ENCODE peak calls at places on chromosomes 7 and 10, in nine cellular contexts. V is tibial nerve, E is astrocyte of the spinal cord, P is RWPE1, Y is A549, R is HCT116, S is cardiac fibroblast, A is ovary, X is GM06990. B is an unnamed sample.

GRCh38 chr7:7570584-7570983 is 3.9 kb downstream of the MIOS start:
- DNase-seq in S (no peak), X (no peak), V (no peak), Y (no peak), A (no peak), P (no peak), E (no peak), R (no peak), B (no peak)

GRCh38 chr7:147081117-147081516 is 964.5 kb downstream of the CNTNAP2 start:
- DNase-seq in S (no peak), V (no peak), R (no peak), E (no peak), A (no peak), P (no peak), X (no peak), Y (no peak), B (no peak)

GRCh38 chr10:22308390-22308789 is 7.8 kb upstream of the COMMD3 start:
- DNase-seq in Y (peak), A (no peak), R (no peak), P (peak), X (peak), S (peak), E (no peak), V (no peak), B (no peak)

GRCh38 chr7:27836525-27836924 is 96.6 kb downstream of the TAX1BP1 start:
- DNase-seq in S (no peak), P (no peak), A (no peak), R (no peak), E (no peak), Y (no peak), X (no peak), V (no peak), B (no peak)

GRCh38 chr7:151520419-151521229 is 929 bp upstream of the RHEB start:
- DNase-seq in A (peak), E (peak), P (no peak), Y (no peak), S (no peak), V (peak), R (no peak), X (peak), B (peak)

GRCh38 chr10:120945182-120945581 is 94.0 kb downstream of the WDR11 start:
- DNase-seq in A (no peak), V (no peak), Y (no peak), S (no peak), E (no peak), X (no peak), R (no peak), P (no peak), B (no peak)

GRCh38 chr10:72277340-72277995 is 3.7 kb downstream of the DDIT4 start:
- DNase-seq in A (no peak), R (no peak), P (no peak), X (no peak), V (no peak), E (no peak), Y (no peak), S (no peak), B (peak)

GRCh38 chr10:118332948-118333710 is 9.0 kb downstream of the FAM204A start:
- DNase-seq in A (no peak), S (peak), P (peak), R (no peak), E (no peak), V (no peak), Y (no peak), X (no peak), B (no peak)

GRCh38 chr10:7408494-7409044 is 2.3 kb downstream of the SFMBT2 start:
- DNase-seq in R (no peak), S (no peak), Y (peak), A (peak), X (no peak), P (peak), E (peak), V (peak), B (peak)

GRCh38 chr7:92830047-92830446 is 6.3 kb downstream of the CDK6 start:
- DNase-seq in P (no peak), E (no peak), X (no peak), S (no peak), V (no peak), Y (no peak), R (no peak), A (no peak), B (no peak)

GRCh38 chr10:59817806-59818205 is 64.6 kb upstream of the MRLN start:
- DNase-seq in X (no peak), R (no peak), E (peak), Y (no peak), A (no peak), V (peak), S (peak), P (no peak), B (peak)

GRCh38 chr10:75165684-75166622 is 44.6 kb upstream of the VDAC2 start:
- DNase-seq in A (no peak), S (peak), X (peak), V (no peak), Y (no peak), E (peak), P (no peak), R (no peak), B (no peak)

GRCh38 chr7:50278120-50278519 is 26.4 kb upstream of the IKZF1 start:
- DNase-seq in S (no peak), X (no peak), A (no peak), E (no peak), R (no peak), P (no peak), Y (no peak), V (no peak), B (no peak)

GRCh38 chr7:90298145-90299038 is 22.7 kb downstream of the FAM237B start:
- DNase-seq in E (peak), R (peak), P (peak), V (no peak), X (no peak), A (no peak), S (peak), Y (peak), B (no peak)

GRCh38 chr10:88060762-88061161 is 197.3 kb downstream of the PTEN start:
- DNase-seq in V (no peak), A (no peak), S (no peak), P (no peak), R (no peak), Y (no peak), E (no peak), X (no peak), B (no peak)

GRCh38 chr10:77635402-77636227 is 2.0 kb downstream of the KCNMA1 start:
- DNase-seq in A (no peak), X (no peak), R (no peak), V (no peak), Y (no peak), P (no peak), E (no peak), S (no peak), B (no peak)

GRCh38 chr7:156735861-156736260 is 95.3 kb downstream of the RNF32 start:
- DNase-seq in P (no peak), R (no peak), Y (no peak), X (no peak), E (no peak), A (no peak), V (no peak), S (peak), B (no peak)

GRCh38 chr10:131746785-131747184 is 154.0 kb upstream of the PPP2R2D start:
- DNase-seq in R (peak), S (no peak), Y (no peak), A (no peak), E (no peak), P (no peak), X (no peak), V (no peak), B (no peak)

GRCh38 chr10:18254086-18254485 is 113.9 kb downstream of the CACNB2 start:
- DNase-seq in A (no peak), X (no peak), Y (no peak), R (no peak), P (no peak), S (no peak), V (no peak), E (no peak), B (no peak)

GRCh38 chr7:82672078-82672477 is 228.5 kb upstream of the CACNA2D1 start:
- DNase-seq in V (no peak), S (no peak), Y (no peak), R (no peak), X (no peak), E (no peak), A (no peak), P (no peak), B (no peak)

GRCh38 chr10:43057231-43057711 is 19.6 kb upstream of the RET start:
- DNase-seq in R (no peak), Y (no peak), P (no peak), V (no peak), S (no peak), A (no peak), E (no peak), X (no peak), B (peak)

GRCh38 chr10:78401882-78402367 is 368.3 kb downstream of the RPS24 start:
- DNase-seq in R (no peak), A (peak), X (no peak), Y (no peak), E (no peak), S (no peak), P (no peak), V (no peak), B (no peak)

GRCh38 chr10:126857178-126857806 is 47.9 kb upstream of the DOCK1 start:
- DNase-seq in X (no peak), E (no peak), V (no peak), A (no peak), R (no peak), P (no peak), Y (no peak), S (no peak), B (no peak)

GRCh38 chr10:12635127-12635541 is 285.8 kb downstream of the CAMK1D start:
- DNase-seq in X (no peak), P (no peak), R (no peak), Y (peak), V (no peak), S (no peak), A (no peak), E (peak), B (no peak)

GRCh38 chr10:501596-501995 is 187.9 kb downstream of the DIP2C start:
- DNase-seq in R (no peak), X (no peak), Y (no peak), S (peak), V (no peak), P (peak), A (no peak), E (no peak), B (no peak)

GRCh38 chr7:136687693-136688322 is 180.6 kb upstream of the CHRM2 start:
- DNase-seq in E (peak), Y (peak), P (no peak), S (peak), V (peak), X (no peak), R (no peak), A (no peak), B (no peak)

GRCh38 chr10:91743460-91743859 is 54.8 kb upstream of the TNKS2 start:
- DNase-seq in V (no peak), R (no peak), A (no peak), X (no peak), S (no peak), Y (no peak), E (no peak), P (no peak), B (no peak)

GRCh38 chr7:135459076-135459475 is 50.8 kb downstream of the CNOT4 start:
- DNase-seq in V (no peak), S (no peak), Y (no peak), X (no peak), A (no peak), E (no peak), P (no peak), R (no peak), B (no peak)

GRCh38 chr7:74429153-74429747 is 24.5 kb upstream of the GTF2IRD1 start:
- DNase-seq in E (peak), X (no peak), P (no peak), S (peak), R (no peak), V (no peak), A (no peak), Y (no peak), B (no peak)

GRCh38 chr7:107966701-107967100 is 36.3 kb downstream of the LAMB1 start:
- DNase-seq in A (no peak), V (no peak), Y (no peak), R (no peak), P (no peak), S (peak), E (peak), X (no peak), B (peak)

GRCh38 chr7:151302531-151302930 is 39.1 kb upstream of the NUB1 start:
- DNase-seq in P (no peak), E (no peak), Y (no peak), S (no peak), X (no peak), V (no peak), R (no peak), A (no peak), B (no peak)

GRCh38 chr7:41711283-41712064 is 8.6 kb upstream of the INHBA start:
- DNase-seq in E (no peak), V (no peak), P (no peak), X (no peak), Y (no peak), A (no peak), R (no peak), S (no peak), B (no peak)

GRCh38 chr7:27709137-27710075 is 30.6 kb upstream of the TAX1BP1 start:
- DNase-seq in P (no peak), E (peak), X (no peak), R (no peak), A (no peak), S (peak), Y (no peak), V (no peak), B (no peak)

GRCh38 chr10:3293536-3294431 is 121.2 kb upstream of the PITRM1 start:
- DNase-seq in S (no peak), E (peak), A (no peak), X (no peak), Y (no peak), P (no peak), V (no peak), R (no peak), B (no peak)

GRCh38 chr10:24503627-24504320 is 219.9 kb downstream of the ARHGAP21 start:
- DNase-seq in A (no peak), V (peak), E (peak), R (peak), S (peak), Y (peak), X (no peak), P (peak), B (no peak)

GRCh38 chr10:116769791-116770190 is 27.4 kb upstream of the HSPA12A start:
- DNase-seq in X (no peak), R (no peak), Y (no peak), S (peak), P (peak), E (peak), A (peak), V (no peak), B (peak)

GRCh38 chr7:116715087-116715486 is 43.1 kb downstream of the MET start:
- DNase-seq in S (no peak), Y (no peak), V (no peak), P (no peak), X (no peak), A (no peak), E (no peak), R (no peak), B (no peak)
- TF ChIP-seq CTCF in S (peak), Y (no peak), V (no peak), P (no peak), X (no peak), A (no peak), E (peak), R (peak), B (no peak)

DNA sequence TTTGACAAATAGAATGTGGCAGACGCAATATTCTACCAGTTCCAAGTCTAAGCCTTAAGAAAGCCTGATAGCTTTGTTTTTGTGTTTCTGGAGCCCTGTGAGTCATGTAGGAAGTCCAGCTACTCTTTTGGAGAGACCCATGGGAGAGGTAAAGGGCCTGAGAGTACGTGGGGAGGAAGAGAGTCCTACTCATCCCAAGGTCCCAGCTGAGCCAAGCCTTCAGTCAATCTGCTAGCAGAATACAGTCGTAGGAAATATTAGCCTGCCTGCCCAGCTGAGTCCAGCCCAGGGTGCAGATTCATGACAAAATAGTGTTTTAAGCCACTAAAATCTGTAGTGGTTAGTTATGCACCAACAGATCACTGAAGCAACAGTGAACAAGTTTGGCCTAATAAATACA is 9.0 kb upstream of the GNA12 start:
- DNase-seq in X (no peak), S (peak), Y (no peak), P (no peak), R (no peak), E (no peak), V (no peak), A (no peak), B (peak)
- TF ChIP-seq CTCF in X (no peak), S (no peak), Y (no peak), P (no peak), R (no peak), E (no peak), V (no peak), A (no peak), B (no peak)

DNA sequence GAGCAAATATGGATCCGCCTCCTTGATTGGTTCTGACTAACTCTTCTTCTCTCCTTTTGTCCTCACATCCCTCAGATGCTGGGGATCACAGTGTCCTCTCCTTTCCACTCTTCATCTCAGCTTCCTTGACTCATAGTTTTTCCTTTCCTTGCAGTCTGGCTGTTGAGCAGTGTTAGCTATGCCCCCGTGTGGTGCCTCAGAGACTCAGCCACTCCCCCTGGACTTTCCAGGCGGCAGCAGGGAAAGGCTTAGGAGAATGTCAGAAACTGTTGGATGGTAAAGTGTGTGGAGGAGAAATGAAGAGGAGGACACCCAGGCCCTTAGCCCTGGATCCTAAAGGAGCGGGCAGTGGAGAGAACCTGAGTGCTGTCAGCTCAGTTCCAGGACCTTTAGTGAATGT is 267.5 kb downstream of the CELF2 start:
- DNase-seq in V (no peak), S (no peak), X (no peak), P (no peak), E (no peak), Y (no peak), R (no peak), A (no peak), B (no peak)
- TF ChIP-seq CTCF in V (no peak), S (no peak), X (peak), P (no peak), E (no peak), Y (no peak), R (peak), A (no peak), B (no peak)

GRCh38 chr10:29032229-29032628 is 256.6 kb upstream of the LYZL1 start:
- DNase-seq in Y (no peak), E (no peak), P (no peak), R (no peak), A (no peak), V (no peak), S (no peak), X (no peak), B (no peak)

GRCh38 chr10:29034592-29034991 is 254.3 kb upstream of the LYZL1 start:
- DNase-seq in A (no peak), S (no peak), X (no peak), Y (no peak), E (no peak), R (no peak), P (no peak), V (no peak), B (no peak)

GRCh38 chr10:29028486-29028885 is 260.4 kb upstream of the LYZL1 start:
- DNase-seq in X (no peak), P (no peak), R (no peak), S (no peak), Y (no peak), V (no peak), E (no peak), A (no peak), B (no peak)

GRCh38 chr10:29033311-29033940 is 255.4 kb upstream of the LYZL1 start:
- DNase-seq in P (no peak), R (no peak), E (no peak), V (no peak), A (no peak), X (peak), Y (no peak), S (no peak), B (no peak)

GRCh38 chr10:29030855-29031254 is 258.0 kb upstream of the LYZL1 start:
- DNase-seq in A (no peak), R (no peak), X (no peak), V (no peak), S (no peak), Y (no peak), E (no peak), P (no peak), B (no peak)
- TF ChIP-seq CTCF in A (no peak), R (no peak), X (no peak), V (no peak), S (no peak), Y (no peak), E (no peak), P (no peak), B (no peak)

DNA sequence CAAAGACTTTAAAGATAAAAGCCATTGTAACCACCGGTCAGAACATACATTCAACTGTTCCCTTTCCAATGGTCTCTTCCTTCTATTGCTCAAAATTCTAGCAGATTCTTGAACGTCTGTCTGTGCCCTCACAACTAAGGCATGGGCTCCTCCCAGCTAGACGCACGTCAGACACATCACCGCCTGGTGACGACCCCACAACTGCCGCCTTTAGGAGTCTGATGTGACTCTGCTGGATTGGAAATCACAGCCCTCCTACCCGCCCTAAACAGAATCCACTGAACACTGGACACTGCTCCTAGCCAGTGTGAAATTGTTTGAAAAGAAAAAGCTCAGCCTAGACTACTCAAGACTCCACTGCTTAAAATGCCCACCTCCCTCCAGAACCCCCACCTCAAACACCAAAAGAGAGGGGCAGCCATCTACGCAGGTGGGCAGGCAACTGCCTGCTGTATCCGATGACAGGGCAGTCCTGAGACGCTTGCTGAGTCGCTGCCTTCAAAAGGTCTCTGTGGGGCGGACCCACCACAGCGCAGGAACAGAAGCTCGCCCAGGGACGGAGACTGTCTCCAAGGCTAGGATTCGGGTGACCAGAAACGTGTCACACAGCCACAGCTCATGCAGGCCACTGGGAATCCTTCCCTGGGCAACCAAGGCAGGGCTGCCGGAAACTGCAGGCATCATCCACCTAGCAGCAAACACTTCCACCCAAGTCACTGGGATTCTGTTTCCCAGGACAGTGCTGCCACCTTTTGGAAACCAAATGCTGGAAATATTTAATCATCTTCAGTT is 34.7 kb downstream of the GSDME start:
- DNase-seq in P (no peak), A (no peak), Y (no peak), E (peak), R (no peak), X (no peak), S (peak), V (no peak), B (no peak)
- TF ChIP-seq CTCF in P (no peak), A (no peak), Y (peak), E (peak), R (peak), X (no peak), S (peak), V (no peak), B (peak)

DNA sequence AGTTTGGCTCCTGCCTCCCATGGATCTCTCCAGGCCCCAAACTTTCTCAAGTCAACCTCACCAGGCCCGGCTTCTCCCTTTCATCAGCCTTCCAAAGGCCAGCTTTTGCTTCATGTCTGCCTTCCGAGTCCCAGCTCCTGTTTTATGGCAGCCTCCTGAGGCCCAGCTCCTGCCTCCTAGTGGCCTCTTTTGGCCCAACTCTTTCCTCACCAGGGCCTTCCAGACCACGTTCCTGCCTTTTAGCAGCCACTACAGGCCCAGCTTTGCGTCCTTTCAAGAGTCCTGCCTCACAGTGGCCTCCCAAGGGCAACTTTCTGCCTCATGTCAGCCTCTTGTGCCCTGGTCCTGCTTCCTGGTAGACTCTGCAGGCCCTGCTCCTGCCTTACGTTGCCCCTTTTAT is 15.3 kb upstream of the TMEM248 start:
- DNase-seq in V (no peak), A (no peak), R (no peak), P (no peak), S (peak), E (no peak), Y (no peak), X (no peak), B (no peak)
- TF ChIP-seq CTCF in V (no peak), A (no peak), R (peak), P (no peak), S (peak), E (no peak), Y (no peak), X (peak), B (no peak)